ENCODE peak calls at places on chromosome X, in eight cellular contexts. Y is activated CD4-positive, alpha-beta T cell treated with anti-CD3 and anti-CD28 coated beads for 4 hours; B is mesendoderm; Q is EL; V is caudate nucleus; G is nephron progenitor cell; O is GM03348; W is T-helper 2 cell. K is an unnamed sample.

GRCh38 chrX:129472116-129472515 is 51.2 kb downstream of the SMARCA1 start:
- DNase-seq in W (no peak), B (no peak), Y (no peak), G (no peak), O (peak), Q (peak), V (no peak), K (no peak)

GRCh38 chrX:17164936-17165335 is 210.1 kb upstream of the NHS start:
- DNase-seq in W (no peak), Q (no peak), G (no peak), V (no peak), O (no peak), B (no peak), Y (no peak), K (no peak)

GRCh38 chrX:41661366-41662095 is 27.2 kb upstream of the GPR34 start:
- DNase-seq in G (no peak), O (peak), Y (no peak), B (no peak), W (no peak), Q (peak), V (no peak), K (no peak)

GRCh38 chrX:1537031-1537715 is at the start of gene P2RY8:
- DNase-seq in B (no peak), O (peak), Q (peak), Y (peak), W (peak), V (no peak), G (no peak), K (peak)

GRCh38 chrX:703466-704210 is 73.0 kb downstream of the SHOX start:
- DNase-seq in Q (peak), O (no peak), B (peak), G (no peak), W (no peak), Y (no peak), V (no peak), K (no peak)

GRCh38 chrX:74536142-74537010 is 78.0 kb downstream of the RLIM start:
- DNase-seq in B (peak), O (peak), Q (peak), W (no peak), Y (peak), V (peak), G (peak), K (peak)

GRCh38 chrX:36909584-36909983 is 98.6 kb upstream of the FAM47C start:
- DNase-seq in V (no peak), B (no peak), G (no peak), O (no peak), Q (no peak), Y (no peak), W (no peak), K (no peak)

GRCh38 chrX:54479471-54480122 is 16.4 kb downstream of the FGD1 start:
- DNase-seq in O (no peak), W (no peak), Y (no peak), Q (no peak), G (peak), B (peak), V (no peak), K (no peak)

GRCh38 chrX:47608130-47608810 is 11.4 kb downstream of the SYN1 start:
- DNase-seq in V (no peak), Y (no peak), G (peak), Q (no peak), W (no peak), O (no peak), B (peak), K (no peak)

GRCh38 chrX:52574416-52575275 is 57.8 kb upstream of the XAGE1B start:
- DNase-seq in B (peak), O (peak), Q (peak), V (no peak), W (no peak), G (peak), Y (peak), K (no peak)

GRCh38 chrX:32998776-32999175 is 212.6 kb downstream of the DMD start:
- DNase-seq in B (no peak), Y (no peak), Q (no peak), O (no peak), G (no peak), W (no peak), V (no peak), K (no peak)

GRCh38 chrX:18676470-18676869 is 4.6 kb upstream of the RS1 start:
- DNase-seq in O (peak), V (no peak), Y (no peak), G (peak), W (no peak), B (peak), Q (no peak), K (no peak)

GRCh38 chrX:77167993-77168392 is 279.2 kb upstream of the FGF16 start:
- DNase-seq in V (no peak), B (no peak), Y (no peak), Q (peak), O (no peak), W (no peak), G (no peak), K (no peak)

GRCh38 chrX:119755981-119756533 is 2.3 kb upstream of the SOWAHD start:
- DNase-seq in G (no peak), V (no peak), Y (peak), B (no peak), O (no peak), Q (no peak), W (no peak), K (peak)

GRCh38 chrX:99795495-99795894 is 614.6 kb downstream of the PCDH19 start:
- DNase-seq in B (no peak), Q (no peak), O (no peak), W (no peak), V (no peak), G (no peak), Y (no peak), K (no peak)

GRCh38 chrX:129193357-129193756 is 329.9 kb downstream of the SMARCA1 start:
- DNase-seq in V (no peak), Y (no peak), G (no peak), O (no peak), W (no peak), B (no peak), Q (no peak), K (no peak)

GRCh38 chrX:11367609-11368430 is 74.6 kb downstream of the AMELX start:
- DNase-seq in B (no peak), W (no peak), O (no peak), G (no peak), V (no peak), Y (no peak), Q (peak), K (no peak)

GRCh38 chrX:47562615-47563243 is 1.7 kb downstream of the ARAF start:
- DNase-seq in Q (peak), V (no peak), O (peak), B (peak), W (no peak), Y (no peak), G (no peak), K (no peak)

GRCh38 chrX:118978451-118978850 is 4.0 kb downstream of the LONRF3 start:
- DNase-seq in B (no peak), G (no peak), O (no peak), Q (no peak), Y (no peak), W (no peak), V (no peak), K (no peak)

GRCh38 chrX:71053217-71053621 is 14.9 kb downstream of the SNX12 start:
- DNase-seq in Y (no peak), O (no peak), W (no peak), G (peak), B (peak), Q (no peak), V (peak), K (no peak)

GRCh38 chrX:11888421-11888820 is 130.4 kb downstream of the MSL3 start:
- DNase-seq in G (no peak), V (no peak), O (no peak), Q (no peak), W (no peak), B (no peak), Y (no peak), K (no peak)

GRCh38 chrX:57251965-57252364 is 34.5 kb upstream of the FAAH2 start:
- DNase-seq in G (no peak), Y (no peak), B (no peak), W (no peak), O (no peak), V (no peak), Q (no peak), K (no peak)

GRCh38 chrX:45143455-45143854 is 57.2 kb downstream of the DIPK2B start:
- DNase-seq in W (no peak), Y (no peak), B (no peak), O (no peak), Q (no peak), V (peak), G (no peak), K (no peak)

GRCh38 chrX:39981946-39982345 is 115.8 kb downstream of the BCOR start:
- DNase-seq in Q (no peak), Y (no peak), O (no peak), G (no peak), W (no peak), V (no peak), B (no peak), K (no peak)

GRCh38 chrX:119145241-119145653 is 17.6 kb upstream of the KIAA1210 start:
- DNase-seq in B (peak), Q (peak), Y (no peak), V (no peak), G (peak), W (no peak), O (peak), K (no peak)

GRCh38 chrX:51975360-51975759 is 81.9 kb downstream of the MAGED1 start:
- DNase-seq in Y (no peak), O (no peak), V (no peak), W (no peak), Q (no peak), B (no peak), G (no peak), K (no peak)

GRCh38 chrX:14529288-14529989 is at the start of gene GLRA2:
- DNase-seq in G (peak), O (peak), Q (peak), Y (no peak), V (no peak), W (no peak), B (peak), K (no peak)

GRCh38 chrX:54427837-54428424 is 12.3 kb upstream of the TSR2 start:
- DNase-seq in Y (no peak), B (peak), G (no peak), O (no peak), V (no peak), W (no peak), Q (no peak), K (no peak)

GRCh38 chrX:16946971-16947562 is 609 bp downstream of the REPS2 start:
- DNase-seq in Y (peak), B (no peak), G (peak), V (no peak), O (no peak), Q (no peak), W (no peak), K (peak)

GRCh38 chrX:1378306-1378758 is 13.6 kb downstream of the SLC25A6 start:
- DNase-seq in Q (no peak), O (no peak), Y (no peak), G (no peak), V (no peak), B (no peak), W (no peak), K (no peak)

GRCh38 chrX:46913710-46914109 is 1.5 kb downstream of the JADE3 start:
- DNase-seq in O (peak), G (no peak), B (peak), W (no peak), V (no peak), Q (peak), Y (no peak), K (no peak)

GRCh38 chrX:52576474-52576873 is 59.6 kb upstream of the XAGE1B start:
- DNase-seq in W (no peak), G (no peak), Q (no peak), B (no peak), O (no peak), V (no peak), Y (no peak), K (no peak)

GRCh38 chrX:78886550-78886949 is 58.6 kb upstream of the P2RY10 start:
- DNase-seq in G (no peak), V (no peak), Q (peak), W (no peak), B (peak), Y (no peak), O (peak), K (peak)

GRCh38 chrX:14352511-14352910 is 176.8 kb upstream of the GLRA2 start:
- DNase-seq in Y (no peak), G (no peak), Q (peak), B (no peak), W (no peak), V (no peak), O (peak), K (no peak)

K was measured in GM06990.